ENCODE peak calls at places on chromosomes 12 and 14, in eight cellular contexts. R, Z, G, M, S, K, L and Y are unnamed samples.

GRCh38 chr14:76644875-76645518 is 116.3 kb upstream of the VASH1 start:
- DNase-seq in R (peak), Z (no peak), G (peak), M (no peak), S (peak), K (peak), L (no peak), Y (peak)

GRCh38 chr12:119780786-119781434 is 96.2 kb downstream of the CIT start:
- DNase-seq in R (peak), Z (peak), G (peak), M (no peak), S (peak), K (peak), L (no peak), Y (no peak)

GRCh38 chr14:75981426-75981825 is 369 bp downstream of the TGFB3 start:
- DNase-seq in R (no peak), Z (no peak), G (no peak), M (peak), S (no peak), K (no peak), L (peak), Y (no peak)

GRCh38 chr14:22415633-22415959 is 173.4 kb downstream of the DAD1 start:
- DNase-seq in R (no peak), Z (no peak), G (no peak), M (no peak), S (no peak), K (no peak), L (no peak), Y (no peak)

GRCh38 chr14:48250575-48250974 is 575.2 kb upstream of the MDGA2 start:
- DNase-seq in R (no peak), Z (no peak), G (no peak), M (no peak), S (no peak), K (no peak), L (no peak), Y (no peak)

GRCh38 chr12:50174971-50175715 is 8.0 kb upstream of the CERS5 start:
- DNase-seq in R (peak), Z (peak), G (peak), M (no peak), S (peak), K (peak), L (peak), Y (no peak)

GRCh38 chr14:100221419-100222218 is 17.3 kb upstream of the YY1 start:
- DNase-seq in R (no peak), Z (peak), G (peak), M (no peak), S (peak), K (peak), L (peak), Y (peak)

GRCh38 chr14:41072776-41073175 is 533.9 kb upstream of the LRFN5 start:
- DNase-seq in R (no peak), Z (no peak), G (no peak), M (no peak), S (no peak), K (no peak), L (no peak), Y (no peak)

GRCh38 chr12:122865268-122866231 is 30.3 kb downstream of the HIP1R start:
- DNase-seq in R (peak), Z (no peak), G (no peak), M (peak), S (no peak), K (no peak), L (no peak), Y (peak)

GRCh38 chr14:54567634-54568561 is 970 bp downstream of the SAMD4A start:
- DNase-seq in R (no peak), Z (peak), G (peak), M (peak), S (no peak), K (peak), L (peak), Y (peak)
- TF ChIP-seq CTCF in R (no peak), Z (no peak), G (no peak), M (no peak), S (no peak), K (no peak), L (no peak), Y (no peak)

GRCh38 chr14:64541261-64541970 is 875 bp downstream of the HSPA2 start:
- DNase-seq in R (no peak), Z (no peak), G (no peak), M (peak), S (no peak), K (no peak), L (no peak), Y (peak)

GRCh38 chr14:64540208-64541202 is at the start of gene HSPA2:
- DNase-seq in R (peak), Z (peak), G (peak), M (peak), S (peak), K (peak), L (peak), Y (peak)

GRCh38 chr14:64542839-64543207 is 2.3 kb downstream of the HSPA2 start:
- DNase-seq in R (no peak), Z (no peak), G (no peak), M (no peak), S (no peak), K (no peak), L (no peak), Y (no peak)

GRCh38 chr14:64544607-64545312 is 4.2 kb downstream of the HSPA2 start:
- DNase-seq in R (no peak), Z (no peak), G (no peak), M (no peak), S (no peak), K (no peak), L (no peak), Y (no peak)

GRCh38 chr14:64541971-64542838 is 1.7 kb downstream of the HSPA2 start:
- DNase-seq in R (no peak), Z (no peak), G (no peak), M (peak), S (no peak), K (no peak), L (no peak), Y (peak)
- H3K4me3 ChIP-seq in R (no peak), Z (peak), G (peak), M (peak), S (peak), K (no peak), L (peak), Y (peak)

DNA sequence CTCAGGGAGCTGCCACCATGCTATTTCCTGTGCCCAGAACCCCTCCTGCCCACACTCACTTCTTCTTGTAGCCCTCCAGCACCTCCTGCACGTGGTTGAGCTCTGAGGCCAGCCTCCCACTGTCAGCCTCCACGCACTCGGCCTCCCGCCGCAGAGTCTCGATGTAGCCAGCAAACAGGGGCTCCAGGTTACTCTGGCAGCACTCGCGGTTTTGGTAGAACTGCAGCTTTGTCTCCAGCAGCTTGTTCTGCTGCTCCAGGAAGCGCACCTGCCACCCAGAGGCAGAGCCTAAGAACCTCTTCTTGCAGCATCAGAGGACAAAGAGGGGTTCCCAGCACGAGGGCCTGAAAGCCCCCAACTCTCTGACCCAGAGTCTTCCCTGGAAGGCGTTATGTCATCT is 2.1 kb downstream of the KRT83 start:
- DNase-seq in R (no peak), Z (no peak), G (no peak), M (no peak), S (no peak), K (no peak), L (no peak), Y (no peak)
- TF ChIP-seq CTCF in R (peak), Z (no peak), G (no peak), M (no peak), S (no peak), K (no peak), L (no peak), Y (no peak)

GRCh38 chr12:48034835-48035805 is 30.8 kb upstream of the COL2A1 start:
- DNase-seq in R (no peak), Z (no peak), G (no peak), M (no peak), S (no peak), K (no peak), L (no peak), Y (no peak)

GRCh38 chr12:48037267-48037915 is 33.1 kb upstream of the COL2A1 start:
- DNase-seq in R (no peak), Z (peak), G (peak), M (no peak), S (peak), K (peak), L (no peak), Y (no peak)

GRCh38 chr12:48039151-48039550 is 34.9 kb upstream of the COL2A1 start:
- DNase-seq in R (no peak), Z (no peak), G (no peak), M (no peak), S (no peak), K (no peak), L (no peak), Y (no peak)

GRCh38 chr12:48038085-48038484 is 33.8 kb upstream of the COL2A1 start:
- DNase-seq in R (no peak), Z (no peak), G (no peak), M (no peak), S (no peak), K (no peak), L (no peak), Y (no peak)

GRCh38 chr12:48036818-48037217 is 32.5 kb upstream of the COL2A1 start:
- DNase-seq in R (no peak), Z (no peak), G (no peak), M (no peak), S (no peak), K (no peak), L (no peak), Y (no peak)
- H3K4me3 ChIP-seq in R (no peak), Z (no peak), G (no peak), M (no peak), S (no peak), K (no peak), L (no peak), Y (no peak)

DNA sequence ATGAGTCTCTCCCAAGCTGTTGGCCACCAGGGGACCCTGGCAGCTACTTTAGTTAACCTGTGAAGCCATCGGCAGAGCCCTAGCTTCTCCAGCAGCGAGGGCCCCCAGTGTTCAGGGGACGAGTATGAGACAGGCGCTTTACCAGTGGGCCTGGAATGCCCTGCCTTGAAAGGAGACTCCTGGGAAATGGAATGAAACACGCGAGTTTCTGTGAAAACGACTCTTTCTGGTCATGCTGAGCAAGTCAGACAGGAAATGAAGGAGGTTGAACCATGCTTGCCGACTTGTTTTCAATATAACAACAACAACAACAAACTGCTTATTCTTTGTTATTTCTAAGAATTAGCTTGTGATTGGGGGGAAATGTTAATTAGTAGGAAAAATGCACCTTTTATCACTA is 42.9 kb downstream of the SFSWAP start:
- DNase-seq in R (no peak), Z (no peak), G (no peak), M (no peak), S (no peak), K (no peak), L (no peak), Y (no peak)
- TF ChIP-seq CTCF in R (no peak), Z (no peak), G (no peak), M (no peak), S (no peak), K (no peak), L (no peak), Y (no peak)

GRCh38 chr12:81759215-81759991 is at the start of gene PPFIA2:
- DNase-seq in R (no peak), Z (peak), G (peak), M (peak), S (peak), K (peak), L (peak), Y (peak)

GRCh38 chr12:81758421-81759214 is 532 bp downstream of the PPFIA2 start:
- DNase-seq in R (no peak), Z (peak), G (peak), M (peak), S (no peak), K (peak), L (no peak), Y (peak)

GRCh38 chr12:81757731-81758325 is 1.3 kb downstream of the PPFIA2 start:
- DNase-seq in R (no peak), Z (no peak), G (no peak), M (no peak), S (no peak), K (no peak), L (no peak), Y (no peak)
- H3K4me3 ChIP-seq in R (peak), Z (peak), G (peak), M (peak), S (peak), K (no peak), L (no peak), Y (peak)